ENCODE peak calls at places on chromosomes 5 and 9, in four cellular contexts. T is IMR-90, E is GM12878, D is K562. G is an unnamed sample.

GRCh38 chr9:113573303-113573958 is 109.9 kb downstream of the RGS3 start:
- DNase-seq in T (no peak), E (no peak), D (no peak), G (no peak)

GRCh38 chr5:154408806-154409205 is 37.0 kb upstream of the SAP30L start:
- DNase-seq in T (no peak), E (no peak), D (no peak), G (no peak)

GRCh38 chr9:91495450-91495849 is 71.8 kb upstream of the NFIL3 start:
- DNase-seq in D (no peak), E (no peak), T (peak; percentile 98), G (no peak)

GRCh38 chr9:83937861-83938455 is 16.7 kb upstream of the KIF27 start:
- DNase-seq in T (peak; percentile 62), E (no peak), D (peak; percentile 51), G (peak; percentile 70)

GRCh38 chr9:136835932-136836901 is 6.1 kb upstream of the AJM1 start:
- DNase-seq in E (no peak), D (no peak), T (no peak), G (no peak)

GRCh38 chr5:132063090-132063911 is 2.8 kb downstream of the IL3 start:
- DNase-seq in E (peak; percentile 12), D (peak; percentile 89), T (peak; percentile 64), G (peak; percentile 48)

GRCh38 chr5:132085686-132086085 is 12.1 kb downstream of the CSF2 start:
- DNase-seq in T (no peak), D (no peak), E (no peak), G (no peak)

GRCh38 chr5:142726188-142726731 is 40.4 kb upstream of the FGF1 start:
- DNase-seq in E (peak; percentile 40), T (peak; percentile 91), D (no peak), G (peak; percentile 54)

GRCh38 chr9:84846501-84847323 is 177.2 kb downstream of the NTRK2 start:
- DNase-seq in D (no peak), T (no peak), E (no peak), G (no peak)

GRCh38 chr9:131361202-131361833 is 32.6 kb upstream of the PRRC2B start:
- DNase-seq in E (no peak), T (no peak), D (no peak), G (peak; percentile 45)

GRCh38 chr9:118059520-118060278 is 355.5 kb downstream of the TLR4 start:
- DNase-seq in D (no peak), T (no peak), E (no peak), G (peak; percentile 26)

GRCh38 chr9:93084471-93084881 is 11.5 kb upstream of the CARD19 start:
- DNase-seq in T (no peak), D (no peak), E (no peak), G (no peak)

GRCh38 chr5:79829260-79829659 is 139.6 kb downstream of the CMYA5 start:
- DNase-seq in E (no peak), D (no peak), T (no peak), G (no peak)

GRCh38 chr9:86660146-86660545 is 287.2 kb downstream of the GAS1 start:
- DNase-seq in D (no peak), T (peak; percentile 94), E (no peak), G (no peak)

GRCh38 chr5:147746986-147747385 is 35.5 kb downstream of the JAKMIP2 start:
- DNase-seq in T (no peak), D (no peak), E (no peak), G (no peak)

GRCh38 chr5:69007726-69008368 is 86.0 kb upstream of the SLC30A5 start:
- DNase-seq in T (peak; percentile 30), E (peak; percentile 8), D (peak; percentile 66), G (peak; percentile 36)

GRCh38 chr9:122158202-122158601 is 1.4 kb downstream of the NDUFA8 start:
- DNase-seq in D (peak; percentile 62), T (peak; percentile 43), E (no peak), G (peak; percentile 65)

GRCh38 chr5:77176429-77176828 is 34.1 kb upstream of the PDE8B start:
- DNase-seq in E (no peak), D (no peak), T (no peak), G (no peak)

GRCh38 chr9:129126789-129127618 is 15.8 kb downstream of the PTPA start:
- DNase-seq in D (no peak), T (no peak), E (no peak), G (peak; percentile 62)

DNA sequence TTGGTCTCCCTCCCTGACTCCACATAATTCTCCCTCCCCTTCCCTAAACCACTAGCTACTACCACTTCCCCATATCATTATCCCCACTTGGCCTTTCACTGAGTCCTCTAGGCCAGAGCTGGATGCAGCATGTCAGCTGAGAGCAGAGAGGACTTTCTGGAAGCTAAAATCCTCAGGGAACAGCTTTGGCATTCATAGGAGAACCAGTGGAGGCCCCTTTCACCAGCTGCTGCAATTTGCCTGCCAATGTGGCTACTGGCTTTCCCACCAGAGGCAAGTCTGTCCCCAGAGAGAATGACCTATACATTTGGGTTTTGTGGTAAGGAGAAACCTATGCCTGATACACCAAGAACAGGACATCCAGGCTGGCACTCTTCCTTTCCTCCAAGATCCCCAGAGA is 14.4 kb downstream of the FAM219A start:
- DNase-seq in E (no peak), D (no peak), T (no peak), G (no peak)
- H3K27ac ChIP-seq in E (no peak overlapping the region), D (no peak overlapping the region), T (no peak overlapping the region), G (no peak overlapping the region)

DNA sequence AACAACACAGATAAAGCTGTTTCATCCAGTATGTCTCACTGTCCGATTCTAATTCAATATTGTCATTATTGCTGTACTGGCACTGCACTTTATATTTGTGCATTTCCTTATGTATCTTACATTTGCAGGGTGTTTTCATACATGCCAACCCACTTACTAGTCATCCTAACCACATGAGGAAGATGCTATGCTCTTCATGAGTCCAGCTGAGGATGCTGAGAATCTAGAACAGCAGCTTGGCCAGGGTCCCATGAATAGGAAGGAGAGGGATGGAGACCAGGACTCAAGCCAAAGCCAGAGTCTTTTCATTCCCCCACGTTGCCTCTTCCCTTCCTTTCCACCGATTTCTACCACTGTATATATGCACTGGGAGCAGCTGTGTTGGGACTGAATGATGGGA is 292.8 kb upstream of the KLF4 start:
- DNase-seq in E (no peak), D (no peak), T (peak; percentile 74), G (no peak)
- TF ChIP-seq FOS in E (no peak), D (no peak), T (no peak), G (no peak)

GRCh38 chr5:123515904-123516303 is 3.9 kb downstream of the CSNK1G3 start:
- DNase-seq in D (no peak), T (no peak), E (no peak), G (no peak)

GRCh38 chr5:123514615-123515355 is 2.8 kb downstream of the CSNK1G3 start:
- DNase-seq in E (no peak), T (no peak), D (no peak), G (no peak)

GRCh38 chr5:123511648-123512605 is at the start of gene CSNK1G3:
- DNase-seq in T (peak; percentile 97), D (peak; percentile 89), E (peak; percentile 82), G (peak; percentile 99)

GRCh38 chr5:123511290-123511647 is 708 bp upstream of the CSNK1G3 start:
- DNase-seq in D (no peak), E (no peak), T (peak; percentile 70), G (no peak)

DNA sequence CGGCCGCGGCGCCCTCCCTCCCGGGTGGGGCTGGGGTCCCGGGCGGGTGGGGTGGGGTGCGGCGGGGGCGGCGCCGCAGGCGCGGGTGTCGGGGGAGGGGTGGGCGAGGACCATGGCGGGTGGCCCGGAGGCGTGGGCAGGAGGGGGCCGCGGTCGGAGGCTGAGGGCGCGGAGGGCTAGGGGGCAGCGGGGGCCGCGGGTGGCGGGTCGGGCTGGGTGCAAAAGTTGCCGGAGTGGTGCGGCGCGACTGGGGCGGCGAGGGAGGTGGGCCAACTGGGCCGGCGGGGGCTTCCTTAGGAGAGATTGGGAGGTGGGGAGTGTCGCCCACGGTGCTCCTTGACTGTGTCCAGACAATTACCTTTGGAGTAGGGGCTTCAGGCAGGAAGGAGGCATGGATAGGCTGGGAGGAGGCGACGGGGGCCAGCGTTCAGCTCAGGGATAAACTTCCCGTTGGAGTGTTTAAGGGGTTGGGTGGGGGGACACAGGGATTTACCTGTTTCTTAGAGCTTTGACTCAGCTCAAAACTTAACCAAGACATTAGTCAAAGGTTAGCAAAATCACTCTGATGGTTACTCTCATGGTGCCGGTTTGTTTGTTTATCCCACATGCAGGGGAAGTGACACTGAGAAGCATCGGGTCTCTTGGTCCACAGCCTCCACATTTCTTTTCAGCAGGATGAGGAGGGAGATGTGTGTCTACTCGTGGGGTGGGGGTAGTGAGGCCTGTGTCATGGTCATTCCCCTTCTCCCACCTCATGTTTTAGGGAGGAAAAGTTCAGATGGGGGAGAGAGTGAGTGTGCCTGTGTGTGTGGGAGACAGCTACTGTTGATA is 869 bp downstream of the CSNK1G3 start:
- DNase-seq in D (peak; percentile 67), T (peak; percentile 30), E (no peak), G (peak; percentile 53)
- H3K27ac ChIP-seq in D (peak overlapping the region; percentile 75), T (peak overlapping the region; percentile 61), E (peak overlapping the region; percentile 83), G (peak overlapping the region; percentile 62)

GRCh38 chr5:87388129-87388528 is 24.6 kb downstream of the CCNH start:
- DNase-seq in T (no peak), E (no peak), D (no peak), G (no peak)

GRCh38 chr5:87385794-87386193 is 26.9 kb downstream of the CCNH start:
- DNase-seq in E (no peak), T (no peak), D (no peak), G (no peak)

GRCh38 chr5:87382224-87382623 is 30.5 kb downstream of the CCNH start:
- DNase-seq in T (no peak), D (no peak), E (no peak), G (no peak)

GRCh38 chr5:87383216-87383615 is 29.5 kb downstream of the CCNH start:
- DNase-seq in T (peak; percentile 82), D (no peak), E (no peak), G (no peak)
- TF ChIP-seq FOS in T (peak; percentile 42), D (no peak), E (no peak), G (no peak)

DNA sequence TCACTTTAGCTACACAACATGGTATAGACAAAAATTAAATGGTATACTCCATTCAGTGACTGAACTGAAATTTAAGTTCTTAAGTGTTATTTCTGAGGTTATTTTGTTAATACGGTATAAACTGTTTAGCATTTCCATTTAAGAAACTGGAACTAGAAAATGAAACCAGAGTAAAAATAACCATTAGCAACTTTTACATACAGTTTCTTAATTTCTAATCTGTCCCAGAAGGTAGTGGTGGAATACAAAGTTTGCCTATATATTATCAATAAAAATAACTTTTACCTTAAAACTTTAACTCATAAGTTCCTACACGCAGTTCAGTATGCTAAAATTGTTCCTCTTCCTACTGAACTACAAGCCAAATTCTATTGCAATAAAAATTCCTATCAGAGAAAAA is 10.3 kb downstream of the GOLPH3 start:
- DNase-seq in D (no peak), T (no peak), E (no peak), G (no peak)
- H3K27ac ChIP-seq in D (no peak overlapping the region), T (no peak overlapping the region), E (peak overlapping the region; percentile 63), G (no peak overlapping the region)

GRCh38 chr9:126343271-126343700 is 16.7 kb downstream of the MVB12B start:
- DNase-seq in E (no peak), D (no peak), T (no peak), G (no peak)
- TF ChIP-seq FOS in E (no peak), D (no peak), T (no peak), G (no peak)